ENCODE peak calls at places on chromosomes 6 and 20, in ten cellular contexts. X is left colon; B is NCI-H1417; L is Calu3; I is activated T-cell treated with anti-CD3 and anti-CD28 coated beads, Interleukin-2, amount 50 U/mL, for 1 hour; M is naive B cell; P is GM12864; J is HEK293T; R is H9; K is NT2/D1. Y is an unnamed sample.

GRCh38 chr6:74574794-74575193 is 631.1 kb downstream of the COL12A1 start:
- DNase-seq in X (no peak), K (peak; percentile 1), B (no peak), J (peak; percentile 27), L (peak; percentile 18), I (no peak), M (no peak), P (no peak), R (no peak), Y (no peak)

GRCh38 chr20:23318347-23318746 is 32.2 kb upstream of the NXT1 start:
- DNase-seq in L (no peak), J (no peak), K (no peak), I (no peak), P (no peak), X (no peak), R (no peak), M (no peak), B (no peak), Y (no peak)

GRCh38 chr20:45311589-45312211 is 3.6 kb upstream of the MATN4 start:
- DNase-seq in M (peak; percentile 58), K (peak; percentile 71), R (peak; percentile 91), P (no peak), I (peak; percentile 65), J (peak; percentile 75), L (peak; percentile 92), X (peak; percentile 72), B (no peak), Y (peak; percentile 81)

GRCh38 chr20:14478126-14478525 is 140.7 kb upstream of the FLRT3 start:
- DNase-seq in X (no peak), R (no peak), I (no peak), L (no peak), P (no peak), K (no peak), M (no peak), J (no peak), B (no peak), Y (no peak)

GRCh38 chr6:149867876-149868640 is 3.9 kb upstream of the LRP11 start:
- DNase-seq in K (no peak), M (no peak), L (peak; percentile 44), B (no peak), X (no peak), P (no peak), I (no peak), R (peak; percentile 84), J (no peak), Y (no peak)

GRCh38 chr6:147322299-147323162 is 118.3 kb downstream of the STXBP5 start:
- DNase-seq in X (no peak), M (peak; percentile 47), L (no peak), J (no peak), P (peak; percentile 66), R (no peak), I (no peak), K (no peak), B (no peak), Y (no peak)

GRCh38 chr6:51559059-51559458 is 528.4 kb downstream of the PKHD1 start:
- DNase-seq in B (no peak), L (peak; percentile 30), M (no peak), P (no peak), I (no peak), K (no peak), R (peak; percentile 40), J (no peak), X (no peak), Y (no peak)

GRCh38 chr6:75208564-75209431 is 2.9 kb upstream of the COL12A1 start:
- DNase-seq in B (peak; percentile 78), P (no peak), R (peak; percentile 90), I (peak; percentile 82), M (peak; percentile 70), J (peak; percentile 74), L (peak; percentile 85), X (peak; percentile 86), K (peak; percentile 76), Y (peak; percentile 94)

GRCh38 chr20:50572922-50573777 is 63.0 kb downstream of the PTPN1 start:
- DNase-seq in J (no peak), I (no peak), P (no peak), R (no peak), B (peak; percentile 32), X (no peak), L (no peak), K (no peak), M (no peak), Y (peak; percentile 48)

GRCh38 chr6:27163858-27164257 is 83.6 kb upstream of the PRSS16 start:
- DNase-seq in M (no peak), K (no peak), P (no peak), I (no peak), J (no peak), L (no peak), R (no peak), B (no peak), X (no peak), Y (no peak)

GRCh38 chr20:62364911-62365736 is 2.0 kb downstream of the LAMA5 start:
- DNase-seq in I (no peak), P (no peak), L (peak; percentile 55), B (no peak), R (peak; percentile 38), M (no peak), J (no peak), X (no peak), K (no peak), Y (no peak)

GRCh38 chr6:30311101-30311500 is 15.6 kb upstream of the TRIM39 start:
- DNase-seq in K (no peak), M (no peak), R (no peak), L (no peak), I (no peak), J (no peak), X (no peak), B (no peak), P (no peak), Y (no peak)

GRCh38 chr6:52221302-52221701 is 23.0 kb downstream of the IL17F start:
- DNase-seq in P (no peak), B (no peak), R (no peak), I (no peak), K (no peak), L (no peak), X (no peak), M (no peak), J (no peak), Y (no peak)

GRCh38 chr20:32462900-32463641 is 104.9 kb downstream of the ASXL1 start:
- DNase-seq in I (no peak), K (no peak), B (no peak), X (peak; percentile 77), M (no peak), L (no peak), J (no peak), R (no peak), P (no peak), Y (no peak)

GRCh38 chr6:108080010-108080780 is 5.7 kb upstream of the OSTM1 start:
- DNase-seq in L (peak; percentile 4), J (no peak), M (no peak), R (peak; percentile 72), P (no peak), B (no peak), I (no peak), X (no peak), K (peak; percentile 54), Y (no peak)

GRCh38 chr20:8678098-8678776 is 390.6 kb upstream of the PLCB4 start:
- DNase-seq in I (no peak), R (no peak), P (no peak), J (no peak), L (no peak), B (no peak), K (no peak), X (no peak), M (no peak), Y (no peak)

GRCh38 chr20:39878809-39879208 is 810.2 kb downstream of the MAFB start:
- DNase-seq in X (no peak), R (no peak), I (no peak), P (no peak), B (no peak), J (no peak), M (no peak), K (no peak), L (no peak), Y (no peak)

GRCh38 chr6:52407467-52407866 is 12.7 kb upstream of the EFHC1 start:
- DNase-seq in R (no peak), I (no peak), B (peak; percentile 41), K (no peak), X (no peak), P (no peak), J (peak; percentile 38), M (no peak), L (peak; percentile 24), Y (no peak)

GRCh38 chr6:168031411-168032382 is 34.2 kb downstream of the KIF25 start:
- DNase-seq in R (no peak), X (no peak), L (no peak), B (no peak), M (no peak), P (no peak), I (no peak), K (no peak), J (no peak), Y (no peak)

GRCh38 chr6:90605749-90606344 is 19.0 kb upstream of the MAP3K7 start:
- DNase-seq in B (no peak), L (no peak), I (no peak), P (no peak), K (no peak), X (no peak), M (no peak), J (no peak), R (no peak), Y (no peak)

GRCh38 chr6:79420054-79420453 is 117.2 kb downstream of the LCA5 start:
- DNase-seq in J (peak; percentile 12), K (no peak), L (no peak), M (no peak), I (no peak), X (no peak), R (no peak), B (peak; percentile 23), P (no peak), Y (no peak)

GRCh38 chr6:37303091-37303620 is 45.2 kb upstream of the TMEM217 start:
- DNase-seq in R (no peak), K (no peak), P (no peak), L (no peak), I (no peak), M (no peak), B (no peak), X (no peak), J (no peak), Y (no peak)

GRCh38 chr6:470051-470900 is 78.7 kb downstream of the IRF4 start:
- DNase-seq in I (no peak), R (no peak), J (no peak), K (no peak), B (no peak), X (no peak), L (no peak), M (no peak), P (no peak), Y (no peak)

GRCh38 chr6:77264970-77265369 is 198.3 kb downstream of the HTR1B start:
- DNase-seq in R (peak; percentile 37), J (no peak), K (no peak), B (no peak), P (no peak), X (no peak), L (no peak), I (no peak), M (no peak), Y (no peak)

GRCh38 chr20:3510110-3510509 is 39.3 kb downstream of the ATRN start:
- DNase-seq in R (no peak), J (no peak), P (no peak), K (no peak), L (no peak), X (no peak), B (no peak), M (no peak), I (no peak), Y (no peak)

GRCh38 chr6:121691126-121691540 is 255.7 kb downstream of the GJA1 start:
- DNase-seq in I (no peak), R (no peak), L (no peak), X (no peak), P (no peak), K (no peak), M (no peak), B (no peak), J (no peak), Y (no peak)

GRCh38 chr6:107869871-107870270 is 45.8 kb upstream of the SCML4 start:
- DNase-seq in J (no peak), K (no peak), B (no peak), X (no peak), I (no peak), L (no peak), P (no peak), R (no peak), M (no peak), Y (no peak)

GRCh38 chr6:168128006-168128630 is 49.1 kb upstream of the FRMD1 start:
- DNase-seq in M (no peak), K (no peak), I (no peak), L (no peak), J (no peak), X (no peak), P (no peak), B (no peak), R (peak; percentile 16), Y (peak; percentile 36)